ENCODE peak calls at places on chromosomes 7 and 10, in seven cellular contexts. One of them, this sample, is unnamed.

GRCh38 chr7:28481131-28481926 is 69.0 kb downstream of the CREB5 start:
- DNase-seq in A549: no peak
- DNase-seq in epithelial cell of esophagus: no peak
- DNase-seq in HFFc6: no peak
- DNase-seq in lower leg skin: no peak
- DNase-seq in left ventricle myocardium inferior: no peak
- DNase-seq in kidney: no peak
- DNase-seq in this sample: no peak

GRCh38 chr7:140649566-140650205 is 9.1 kb upstream of the DENND2A start:
- DNase-seq in A549: no peak
- DNase-seq in epithelial cell of esophagus: peak; percentile 71
- DNase-seq in HFFc6: peak; percentile 21
- DNase-seq in lower leg skin: no peak
- DNase-seq in left ventricle myocardium inferior: no peak
- DNase-seq in kidney: no peak
- DNase-seq in this sample: no peak

GRCh38 chr10:25557136-25557535 is 376.9 kb upstream of the MYO3A start:
- DNase-seq in A549: no peak
- DNase-seq in epithelial cell of esophagus: no peak
- DNase-seq in HFFc6: no peak
- DNase-seq in lower leg skin: no peak
- DNase-seq in left ventricle myocardium inferior: no peak
- DNase-seq in kidney: no peak
- DNase-seq in this sample: no peak

GRCh38 chr10:83682399-83682798 is 456.9 kb upstream of the GHITM start:
- DNase-seq in A549: no peak
- DNase-seq in epithelial cell of esophagus: no peak
- DNase-seq in HFFc6: no peak
- DNase-seq in lower leg skin: no peak
- DNase-seq in left ventricle myocardium inferior: no peak
- DNase-seq in kidney: no peak
- DNase-seq in this sample: no peak

GRCh38 chr7:35780070-35780469 is 20.8 kb upstream of the SEPTIN7 start:
- DNase-seq in A549: no peak
- DNase-seq in epithelial cell of esophagus: peak; percentile 24
- DNase-seq in HFFc6: no peak
- DNase-seq in lower leg skin: no peak
- DNase-seq in left ventricle myocardium inferior: no peak
- DNase-seq in kidney: no peak
- DNase-seq in this sample: no peak

GRCh38 chr10:57959318-57960003 is 308.2 kb downstream of the IPMK start:
- DNase-seq in A549: no peak
- DNase-seq in epithelial cell of esophagus: no peak
- DNase-seq in HFFc6: no peak
- DNase-seq in lower leg skin: no peak
- DNase-seq in left ventricle myocardium inferior: no peak
- DNase-seq in kidney: no peak
- DNase-seq in this sample: no peak

GRCh38 chr10:51862149-51862548 is 162.8 kb upstream of the CSTF2T start:
- DNase-seq in A549: no peak
- DNase-seq in epithelial cell of esophagus: no peak
- DNase-seq in HFFc6: no peak
- DNase-seq in lower leg skin: no peak
- DNase-seq in left ventricle myocardium inferior: no peak
- DNase-seq in kidney: no peak
- DNase-seq in this sample: no peak

GRCh38 chr7:66379761-66380160 is 174.6 kb downstream of the TPST1 start:
- DNase-seq in A549: no peak
- DNase-seq in epithelial cell of esophagus: peak; percentile 73
- DNase-seq in HFFc6: peak; percentile 56
- DNase-seq in lower leg skin: no peak
- DNase-seq in left ventricle myocardium inferior: no peak
- DNase-seq in kidney: no peak
- DNase-seq in this sample: no peak

GRCh38 chr7:139231513-139232376 is 708 bp downstream of the UBN2 start:
- DNase-seq in A549: peak; percentile 11
- DNase-seq in epithelial cell of esophagus: peak; percentile 29
- DNase-seq in HFFc6: peak; percentile 32
- DNase-seq in lower leg skin: no peak
- DNase-seq in left ventricle myocardium inferior: peak; percentile 17
- DNase-seq in kidney: peak; percentile 81
- DNase-seq in this sample: peak; percentile 37

GRCh38 chr7:123004931-123005330 is 9.4 kb upstream of the TAS2R16 start:
- DNase-seq in A549: no peak
- DNase-seq in epithelial cell of esophagus: peak; percentile 1
- DNase-seq in HFFc6: no peak
- DNase-seq in lower leg skin: no peak
- DNase-seq in left ventricle myocardium inferior: no peak
- DNase-seq in kidney: no peak
- DNase-seq in this sample: no peak

GRCh38 chr10:60828489-60828852 is 50.2 kb downstream of the CDK1 start:
- DNase-seq in A549: no peak
- DNase-seq in epithelial cell of esophagus: no peak
- DNase-seq in HFFc6: peak; percentile 24
- DNase-seq in lower leg skin: no peak
- DNase-seq in left ventricle myocardium inferior: no peak
- DNase-seq in kidney: no peak
- DNase-seq in this sample: no peak
- TF ChIP-seq CTCF in A549: no peak
- TF ChIP-seq CTCF in epithelial cell of esophagus: no peak
- TF ChIP-seq CTCF in HFFc6: no peak
- TF ChIP-seq CTCF in lower leg skin: no peak
- TF ChIP-seq CTCF in left ventricle myocardium inferior: no peak
- TF ChIP-seq CTCF in kidney: no peak
- TF ChIP-seq CTCF in this sample: no peak

GRCh38 chr10:131946880-131947279 is 34.8 kb downstream of the BNIP3 start:
- DNase-seq in A549: no peak
- DNase-seq in epithelial cell of esophagus: peak; percentile 23
- DNase-seq in HFFc6: no peak
- DNase-seq in lower leg skin: no peak
- DNase-seq in left ventricle myocardium inferior: no peak
- DNase-seq in kidney: no peak
- DNase-seq in this sample: no peak

GRCh38 chr10:131947631-131948347 is 33.9 kb downstream of the BNIP3 start:
- DNase-seq in A549: no peak
- DNase-seq in epithelial cell of esophagus: peak; percentile 88
- DNase-seq in HFFc6: peak; percentile 61
- DNase-seq in lower leg skin: no peak
- DNase-seq in left ventricle myocardium inferior: no peak
- DNase-seq in kidney: peak; percentile 53
- DNase-seq in this sample: no peak

GRCh38 chr10:131948501-131948900 is 33.2 kb downstream of the BNIP3 start:
- DNase-seq in A549: no peak
- DNase-seq in epithelial cell of esophagus: no peak
- DNase-seq in HFFc6: no peak
- DNase-seq in lower leg skin: no peak
- DNase-seq in left ventricle myocardium inferior: no peak
- DNase-seq in kidney: no peak
- DNase-seq in this sample: no peak

GRCh38 chr10:131949041-131949862 is 32.5 kb downstream of the BNIP3 start:
- DNase-seq in A549: no peak
- DNase-seq in epithelial cell of esophagus: no peak
- DNase-seq in HFFc6: no peak
- DNase-seq in lower leg skin: no peak
- DNase-seq in left ventricle myocardium inferior: no peak
- DNase-seq in kidney: peak; percentile 54
- DNase-seq in this sample: no peak

GRCh38 chr10:131946321-131946751 is 35.4 kb downstream of the BNIP3 start:
- DNase-seq in A549: peak; percentile 39
- DNase-seq in epithelial cell of esophagus: peak; percentile 73
- DNase-seq in HFFc6: peak; percentile 72
- DNase-seq in lower leg skin: no peak
- DNase-seq in left ventricle myocardium inferior: no peak
- DNase-seq in kidney: no peak
- DNase-seq in this sample: no peak
- TF ChIP-seq CTCF in A549: peak; percentile 5
- TF ChIP-seq CTCF in epithelial cell of esophagus: no peak
- TF ChIP-seq CTCF in HFFc6: no peak
- TF ChIP-seq CTCF in lower leg skin: no peak
- TF ChIP-seq CTCF in left ventricle myocardium inferior: no peak
- TF ChIP-seq CTCF in kidney: no peak
- TF ChIP-seq CTCF in this sample: no peak

GRCh38 chr10:99544322-99544721 is 11.6 kb downstream of the NKX2-3 start:
- DNase-seq in A549: no peak
- DNase-seq in epithelial cell of esophagus: no peak
- DNase-seq in HFFc6: no peak
- DNase-seq in lower leg skin: no peak
- DNase-seq in left ventricle myocardium inferior: no peak
- DNase-seq in kidney: no peak
- DNase-seq in this sample: no peak

GRCh38 chr10:99551158-99551557 is 18.4 kb downstream of the NKX2-3 start:
- DNase-seq in A549: no peak
- DNase-seq in epithelial cell of esophagus: peak; percentile 78
- DNase-seq in HFFc6: peak; percentile 40
- DNase-seq in lower leg skin: no peak
- DNase-seq in left ventricle myocardium inferior: no peak
- DNase-seq in kidney: no peak
- DNase-seq in this sample: no peak

GRCh38 chr10:99551616-99552015 is 18.9 kb downstream of the NKX2-3 start:
- DNase-seq in A549: no peak
- DNase-seq in epithelial cell of esophagus: no peak
- DNase-seq in HFFc6: no peak
- DNase-seq in lower leg skin: no peak
- DNase-seq in left ventricle myocardium inferior: no peak
- DNase-seq in kidney: no peak
- DNase-seq in this sample: no peak

GRCh38 chr10:99548041-99548530 is 15.3 kb downstream of the NKX2-3 start:
- DNase-seq in A549: peak; percentile 75
- DNase-seq in epithelial cell of esophagus: peak; percentile 43
- DNase-seq in HFFc6: peak; percentile 34
- DNase-seq in lower leg skin: no peak
- DNase-seq in left ventricle myocardium inferior: no peak
- DNase-seq in kidney: no peak
- DNase-seq in this sample: no peak
- TF ChIP-seq CTCF in A549: peak; percentile 39
- TF ChIP-seq CTCF in epithelial cell of esophagus: peak; percentile 41
- TF ChIP-seq CTCF in HFFc6: peak; percentile 65
- TF ChIP-seq CTCF in lower leg skin: no peak
- TF ChIP-seq CTCF in left ventricle myocardium inferior: peak; percentile 12
- TF ChIP-seq CTCF in kidney: peak; percentile 18
- TF ChIP-seq CTCF in this sample: no peak

GRCh38 chr10:491667-492424 is 197.6 kb downstream of the DIP2C start:
- DNase-seq in A549: no peak
- DNase-seq in epithelial cell of esophagus: no peak
- DNase-seq in HFFc6: no peak
- DNase-seq in lower leg skin: no peak
- DNase-seq in left ventricle myocardium inferior: no peak
- DNase-seq in kidney: peak; percentile 63
- DNase-seq in this sample: no peak
- TF ChIP-seq CTCF in A549: no peak
- TF ChIP-seq CTCF in epithelial cell of esophagus: no peak
- TF ChIP-seq CTCF in HFFc6: no peak
- TF ChIP-seq CTCF in lower leg skin: no peak
- TF ChIP-seq CTCF in left ventricle myocardium inferior: no peak
- TF ChIP-seq CTCF in kidney: no peak
- TF ChIP-seq CTCF in this sample: no peak

DNA sequence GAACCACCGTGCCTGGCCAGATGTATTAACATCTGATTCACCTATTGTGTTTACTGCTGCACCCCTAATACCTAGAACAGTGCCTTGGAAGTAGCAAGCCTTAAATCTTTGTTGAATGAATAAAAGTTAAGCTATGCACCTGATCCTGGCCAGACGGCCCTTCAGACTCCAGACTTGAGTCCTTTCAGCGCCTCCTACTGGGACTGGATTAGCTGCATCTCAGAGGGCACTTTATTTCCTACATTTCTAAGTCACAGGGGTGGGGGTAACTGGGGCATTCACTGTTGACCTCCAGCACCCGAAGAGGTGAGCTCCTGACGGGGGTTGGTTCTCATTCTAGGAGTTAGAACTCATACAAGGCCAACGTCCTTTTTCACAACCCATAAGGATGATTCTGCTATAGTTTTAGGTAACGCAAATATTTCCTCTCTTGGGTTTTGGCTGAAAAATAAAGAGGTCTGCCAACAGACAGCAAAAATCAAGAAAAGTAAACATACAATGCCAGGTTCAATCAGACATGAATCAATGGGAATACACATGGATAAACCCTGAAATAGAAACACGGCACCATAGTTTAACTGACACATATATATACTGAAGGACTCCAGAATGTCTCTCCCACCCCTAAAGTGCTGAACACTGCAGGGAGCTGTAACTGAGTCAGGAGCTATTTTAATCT is 48.0 kb upstream of the DLG5 start:
- DNase-seq in A549: peak; percentile 32
- DNase-seq in epithelial cell of esophagus: peak; percentile 75
- DNase-seq in HFFc6: no peak
- DNase-seq in lower leg skin: no peak
- DNase-seq in left ventricle myocardium inferior: no peak
- DNase-seq in kidney: no peak
- DNase-seq in this sample: peak; percentile 45
- TF ChIP-seq CTCF in A549: peak; percentile 53
- TF ChIP-seq CTCF in epithelial cell of esophagus: peak; percentile 56
- TF ChIP-seq CTCF in HFFc6: peak; percentile 71
- TF ChIP-seq CTCF in lower leg skin: no peak
- TF ChIP-seq CTCF in left ventricle myocardium inferior: no peak
- TF ChIP-seq CTCF in kidney: peak; percentile 14
- TF ChIP-seq CTCF in this sample: peak; percentile 43

This sample was measured in Calu3.